ENCODE peak calls at places on chromosomes 12 and 14, in four cellular contexts. N is left lung, S is fibroblast of lung, X is glutamatergic neuron. H is an unnamed sample.

GRCh38 chr12:106288510-106289195 is 13.9 kb upstream of the TCP11L2 start:
- DNase-seq in N (no peak), S (peak), X (no peak), H (no peak)

GRCh38 chr12:57250956-57251355 is at the start of gene STAC3:
- DNase-seq in N (no peak), S (no peak), X (no peak), H (no peak)

GRCh38 chr12:34396861-34397590 is 374.7 kb downstream of the ALG10 start:
- DNase-seq in N (peak), S (no peak), X (peak), H (no peak)

GRCh38 chr12:3175238-3175637 is 98.1 kb downstream of the TSPAN9 start:
- DNase-seq in N (no peak), S (no peak), X (no peak), H (no peak)

GRCh38 chr12:32690927-32691326 is 11.8 kb downstream of the DNM1L start:
- DNase-seq in N (no peak), S (no peak), X (no peak), H (no peak)

GRCh38 chr12:124994435-124994975 is 1.1 kb downstream of the BRI3BP start:
- DNase-seq in N (peak), S (no peak), X (no peak), H (no peak)

GRCh38 chr14:105385698-105386365 is 12.5 kb upstream of the TEX22 start:
- DNase-seq in N (peak), S (no peak), X (no peak), H (no peak)

GRCh38 chr12:108653082-108653516 is 19.4 kb upstream of the SELPLG start:
- DNase-seq in N (no peak), S (no peak), X (no peak), H (no peak)

GRCh38 chr12:80101126-80101525 is 1.8 kb downstream of the OTOGL start:
- DNase-seq in N (no peak), S (no peak), X (no peak), H (no peak)

GRCh38 chr12:113277511-113277910 is 56.2 kb downstream of the TPCN1 start:
- DNase-seq in N (no peak), S (no peak), X (no peak), H (no peak)

GRCh38 chr14:57834001-57834598 is 31.8 kb downstream of the SLC35F4 start:
- DNase-seq in N (no peak), S (no peak), X (no peak), H (no peak)

GRCh38 chr12:65611396-65611795 is 212.9 kb upstream of the HMGA2 start:
- DNase-seq in N (no peak), S (no peak), X (no peak), H (no peak)

GRCh38 chr12:76883151-76883550 is 4.3 kb upstream of the CSRP2 start:
- DNase-seq in N (no peak), S (peak), X (no peak), H (no peak)

GRCh38 chr12:28941248-28941647 is 207.8 kb upstream of the FAR2 start:
- DNase-seq in N (no peak), S (no peak), X (no peak), H (no peak)

GRCh38 chr14:21940887-21941855 is 267.6 kb upstream of the OR4E1 start:
- DNase-seq in N (peak), S (peak), X (peak), H (no peak)

GRCh38 chr12:46109343-46110219 is 119.2 kb upstream of the SCAF11 start:
- DNase-seq in N (no peak), S (no peak), X (no peak), H (no peak)

GRCh38 chr14:104751539-104752337 is 1.2 kb upstream of the SIVA1 start:
- DNase-seq in N (peak), S (no peak), X (no peak), H (no peak)

GRCh38 chr14:94388027-94388895 is at the start of gene SERPINA1:
- DNase-seq in N (peak), S (no peak), X (no peak), H (no peak)

GRCh38 chr12:3231399-3231876 is 154.3 kb downstream of the TSPAN9 start:
- DNase-seq in N (no peak), S (no peak), X (no peak), H (no peak)

DNA sequence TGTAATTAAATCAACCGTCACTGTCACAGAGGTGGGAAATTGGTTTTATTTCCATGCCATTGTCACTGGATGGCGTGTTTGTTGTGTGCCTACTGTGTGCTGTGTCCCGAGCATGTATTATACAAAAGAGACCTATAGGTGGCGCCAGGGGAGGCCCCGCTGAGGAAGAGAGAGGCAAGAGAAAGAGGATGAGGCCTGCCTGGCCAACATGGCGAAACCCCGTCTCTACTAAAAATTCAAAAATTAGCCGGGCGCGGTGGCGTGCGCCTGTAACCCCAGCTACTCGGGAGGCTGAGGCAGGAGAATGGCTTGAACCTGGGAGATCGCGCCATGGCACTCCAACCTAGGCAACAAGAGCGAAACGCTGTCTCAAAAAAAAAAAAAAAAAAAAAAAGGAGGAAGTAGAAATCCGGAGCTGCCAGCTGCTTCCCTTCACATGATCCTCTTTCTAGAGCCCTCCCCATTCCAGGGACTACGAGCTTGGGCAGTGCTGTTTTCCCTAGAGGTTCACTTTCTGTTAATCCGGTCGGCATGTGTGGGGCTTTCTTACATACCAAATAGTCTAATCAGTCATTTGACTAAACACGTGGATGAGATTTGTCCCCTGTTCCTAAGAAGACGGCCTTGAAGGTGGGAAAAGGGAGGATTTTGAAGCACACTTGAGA is 6.4 kb upstream of the CCDC175 start:
- DNase-seq in N (peak), S (no peak), X (no peak), H (no peak)
- TF ChIP-seq CTCF in N (no peak), S (no peak), X (peak), H (no peak)

GRCh38 chr12:31311634-31312258 is 14.2 kb downstream of the SINHCAF start:
- DNase-seq in N (no peak), S (no peak), X (no peak), H (no peak)
- TF ChIP-seq CTCF in N (no peak), S (no peak), X (no peak), H (no peak)

GRCh38 chr12:50258167-50258551 is 25.2 kb downstream of the LIMA1 start:
- DNase-seq in N (no peak), S (no peak), X (no peak), H (no peak)

GRCh38 chr12:50265770-50266524 is 17.4 kb downstream of the LIMA1 start:
- DNase-seq in N (no peak), S (no peak), X (no peak), H (no peak)

GRCh38 chr12:50257226-50258166 is 25.8 kb downstream of the LIMA1 start:
- DNase-seq in N (no peak), S (peak), X (no peak), H (no peak)

GRCh38 chr12:50263832-50264231 is 19.5 kb downstream of the LIMA1 start:
- DNase-seq in N (no peak), S (no peak), X (no peak), H (no peak)

GRCh38 chr12:50261654-50262053 is 21.7 kb downstream of the LIMA1 start:
- DNase-seq in N (no peak), S (no peak), X (no peak), H (no peak)
- TF ChIP-seq CTCF in N (no peak), S (no peak), X (no peak), H (no peak)

GRCh38 chr12:53060064-53060720 is 10.3 kb downstream of the TNS2 start:
- DNase-seq in N (no peak), S (no peak), X (no peak), H (no peak)
- TF ChIP-seq CTCF in N (no peak), S (no peak), X (no peak), H (no peak)

GRCh38 chr12:82025462-82025861 is 266.3 kb upstream of the PPFIA2 start:
- DNase-seq in N (no peak), S (no peak), X (no peak), H (no peak)

GRCh38 chr12:82015623-82016347 is 256.6 kb upstream of the PPFIA2 start:
- DNase-seq in N (no peak), S (no peak), X (no peak), H (no peak)

GRCh38 chr12:82019533-82019932 is 260.4 kb upstream of the PPFIA2 start:
- DNase-seq in N (no peak), S (no peak), X (no peak), H (no peak)
- TF ChIP-seq CTCF in N (peak), S (peak), X (no peak), H (no peak)